ENCODE peak calls at places on chromosomes 3 and 15, in ten cellular contexts. One of them, this sample, is unnamed.

GRCh38 chr3:31157028-31157694 is 262.7 kb upstream of the GADL1 start:
- DNase-seq in AG04450: no peak
- DNase-seq in body of pancreas: no peak
- DNase-seq in pancreas: no peak
- DNase-seq in endodermal cell: no peak
- DNase-seq in SJSA1: no peak
- DNase-seq in ovary: no peak
- DNase-seq in colonic mucosa: no peak
- DNase-seq in hepatocyte: no peak
- DNase-seq in right lobe of liver: no peak
- DNase-seq in this sample: no peak

GRCh38 chr15:77507911-77508310 is 87.2 kb downstream of the HMG20A start:
- DNase-seq in AG04450: no peak
- DNase-seq in body of pancreas: peak
- DNase-seq in pancreas: peak
- DNase-seq in endodermal cell: no peak
- DNase-seq in SJSA1: no peak
- DNase-seq in ovary: peak
- DNase-seq in colonic mucosa: no peak
- DNase-seq in hepatocyte: no peak
- DNase-seq in right lobe of liver: no peak
- DNase-seq in this sample: no peak

GRCh38 chr3:64131755-64132154 is 93.5 kb downstream of the PRICKLE2 start:
- DNase-seq in AG04450: no peak
- DNase-seq in body of pancreas: no peak
- DNase-seq in pancreas: no peak
- DNase-seq in endodermal cell: no peak
- DNase-seq in SJSA1: no peak
- DNase-seq in ovary: no peak
- DNase-seq in colonic mucosa: no peak
- DNase-seq in hepatocyte: peak
- DNase-seq in right lobe of liver: no peak
- DNase-seq in this sample: no peak

GRCh38 chr15:81000144-81000625 is 538 bp upstream of the TLNRD1 start:
- DNase-seq in AG04450: no peak
- DNase-seq in body of pancreas: peak
- DNase-seq in pancreas: no peak
- DNase-seq in endodermal cell: no peak
- DNase-seq in SJSA1: no peak
- DNase-seq in ovary: no peak
- DNase-seq in colonic mucosa: peak
- DNase-seq in hepatocyte: peak
- DNase-seq in right lobe of liver: no peak
- DNase-seq in this sample: no peak

GRCh38 chr15:67035886-67036285 is 29.5 kb upstream of the SMAD3 start:
- DNase-seq in AG04450: no peak
- DNase-seq in body of pancreas: no peak
- DNase-seq in pancreas: no peak
- DNase-seq in endodermal cell: no peak
- DNase-seq in SJSA1: no peak
- DNase-seq in ovary: no peak
- DNase-seq in colonic mucosa: no peak
- DNase-seq in hepatocyte: no peak
- DNase-seq in right lobe of liver: no peak
- DNase-seq in this sample: no peak

GRCh38 chr3:103614719-103615118 is 1179.9 kb downstream of the ZPLD1 start:
- DNase-seq in AG04450: no peak
- DNase-seq in body of pancreas: no peak
- DNase-seq in pancreas: no peak
- DNase-seq in endodermal cell: no peak
- DNase-seq in SJSA1: no peak
- DNase-seq in ovary: no peak
- DNase-seq in colonic mucosa: no peak
- DNase-seq in hepatocyte: no peak
- DNase-seq in right lobe of liver: no peak
- DNase-seq in this sample: no peak

GRCh38 chr3:195065142-195065863 is 205.7 kb downstream of the XXYLT1 start:
- DNase-seq in AG04450: no peak
- DNase-seq in body of pancreas: no peak
- DNase-seq in pancreas: no peak
- DNase-seq in endodermal cell: no peak
- DNase-seq in SJSA1: no peak
- DNase-seq in ovary: no peak
- DNase-seq in colonic mucosa: no peak
- DNase-seq in hepatocyte: no peak
- DNase-seq in right lobe of liver: peak
- DNase-seq in this sample: no peak

GRCh38 chr3:55897573-55898224 is 410.6 kb upstream of the WNT5A start:
- DNase-seq in AG04450: no peak
- DNase-seq in body of pancreas: peak
- DNase-seq in pancreas: peak
- DNase-seq in endodermal cell: peak
- DNase-seq in SJSA1: no peak
- DNase-seq in ovary: no peak
- DNase-seq in colonic mucosa: peak
- DNase-seq in hepatocyte: peak
- DNase-seq in right lobe of liver: no peak
- DNase-seq in this sample: no peak

GRCh38 chr15:62280625-62281024 is 115.5 kb upstream of the C2CD4B start:
- DNase-seq in AG04450: no peak
- DNase-seq in body of pancreas: peak
- DNase-seq in pancreas: no peak
- DNase-seq in endodermal cell: no peak
- DNase-seq in SJSA1: no peak
- DNase-seq in ovary: no peak
- DNase-seq in colonic mucosa: no peak
- DNase-seq in hepatocyte: no peak
- DNase-seq in right lobe of liver: no peak
- DNase-seq in this sample: no peak

GRCh38 chr15:73240864-73241499 is 127.8 kb downstream of the HCN4 start:
- DNase-seq in AG04450: peak
- DNase-seq in body of pancreas: peak
- DNase-seq in pancreas: peak
- DNase-seq in endodermal cell: peak
- DNase-seq in SJSA1: peak
- DNase-seq in ovary: peak
- DNase-seq in colonic mucosa: peak
- DNase-seq in hepatocyte: peak
- DNase-seq in right lobe of liver: peak
- DNase-seq in this sample: peak

GRCh38 chr3:72186485-72186864 is 401.5 kb upstream of the PROK2 start:
- DNase-seq in AG04450: no peak
- DNase-seq in body of pancreas: no peak
- DNase-seq in pancreas: no peak
- DNase-seq in endodermal cell: no peak
- DNase-seq in SJSA1: no peak
- DNase-seq in ovary: no peak
- DNase-seq in colonic mucosa: no peak
- DNase-seq in hepatocyte: no peak
- DNase-seq in right lobe of liver: no peak
- DNase-seq in this sample: no peak

GRCh38 chr3:4306091-4306490 is 2.9 kb downstream of the SETMAR start:
- DNase-seq in AG04450: no peak
- DNase-seq in body of pancreas: no peak
- DNase-seq in pancreas: no peak
- DNase-seq in endodermal cell: no peak
- DNase-seq in SJSA1: no peak
- DNase-seq in ovary: no peak
- DNase-seq in colonic mucosa: no peak
- DNase-seq in hepatocyte: no peak
- DNase-seq in right lobe of liver: no peak
- DNase-seq in this sample: no peak

GRCh38 chr3:116020495-116020894 is 397.2 kb downstream of the GAP43 start:
- DNase-seq in AG04450: no peak
- DNase-seq in body of pancreas: no peak
- DNase-seq in pancreas: no peak
- DNase-seq in endodermal cell: no peak
- DNase-seq in SJSA1: no peak
- DNase-seq in ovary: no peak
- DNase-seq in colonic mucosa: no peak
- DNase-seq in hepatocyte: no peak
- DNase-seq in right lobe of liver: no peak
- DNase-seq in this sample: no peak

GRCh38 chr3:171066216-171066615 is 39.7 kb upstream of the SLC2A2 start:
- DNase-seq in AG04450: no peak
- DNase-seq in body of pancreas: no peak
- DNase-seq in pancreas: no peak
- DNase-seq in endodermal cell: no peak
- DNase-seq in SJSA1: no peak
- DNase-seq in ovary: no peak
- DNase-seq in colonic mucosa: no peak
- DNase-seq in hepatocyte: no peak
- DNase-seq in right lobe of liver: no peak
- DNase-seq in this sample: no peak

GRCh38 chr3:146065573-146066006 is 95.4 kb downstream of the PLOD2 start:
- DNase-seq in AG04450: peak
- DNase-seq in body of pancreas: peak
- DNase-seq in pancreas: peak
- DNase-seq in endodermal cell: no peak
- DNase-seq in SJSA1: no peak
- DNase-seq in ovary: no peak
- DNase-seq in colonic mucosa: peak
- DNase-seq in hepatocyte: peak
- DNase-seq in right lobe of liver: no peak
- DNase-seq in this sample: no peak

GRCh38 chr3:14435175-14436011 is 33.0 kb downstream of the SLC6A6 start:
- DNase-seq in AG04450: no peak
- DNase-seq in body of pancreas: no peak
- DNase-seq in pancreas: no peak
- DNase-seq in endodermal cell: no peak
- DNase-seq in SJSA1: peak
- DNase-seq in ovary: no peak
- DNase-seq in colonic mucosa: no peak
- DNase-seq in hepatocyte: no peak
- DNase-seq in right lobe of liver: no peak
- DNase-seq in this sample: no peak

DNA sequence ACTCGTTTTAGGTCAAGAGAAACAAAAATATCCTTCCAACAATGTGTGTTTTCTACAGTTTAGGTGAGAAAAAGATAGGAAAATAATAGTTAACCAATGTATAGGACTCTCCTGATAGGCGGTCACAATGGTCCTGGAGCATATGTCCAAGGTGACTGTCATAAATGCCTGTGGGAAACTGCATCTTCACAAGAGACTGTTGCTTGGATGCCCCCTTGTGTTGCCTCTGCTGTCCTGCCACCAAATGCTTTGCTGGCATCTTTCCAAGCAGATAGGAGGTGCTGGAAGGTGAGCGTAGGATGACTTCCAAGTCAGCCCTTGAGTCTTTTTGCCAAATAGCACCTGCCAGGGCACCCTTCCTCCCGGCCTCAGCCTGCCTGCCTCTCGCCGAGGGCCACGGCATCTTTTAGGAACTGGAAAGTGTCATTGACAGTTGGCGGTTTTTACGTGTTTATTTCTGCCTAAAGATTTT is 24.1 kb upstream of the SACM1L start:
- DNase-seq in AG04450: no peak
- DNase-seq in body of pancreas: peak
- DNase-seq in pancreas: peak
- DNase-seq in endodermal cell: peak
- DNase-seq in SJSA1: no peak
- DNase-seq in ovary: no peak
- DNase-seq in colonic mucosa: peak
- DNase-seq in hepatocyte: peak
- DNase-seq in right lobe of liver: no peak
- DNase-seq in this sample: peak
- H3K27ac ChIP-seq in AG04450: no peak
- H3K27ac ChIP-seq in body of pancreas: peak
- H3K27ac ChIP-seq in pancreas: no peak
- H3K27ac ChIP-seq in endodermal cell: no peak
- H3K27ac ChIP-seq in SJSA1: no peak
- H3K27ac ChIP-seq in ovary: no peak
- H3K27ac ChIP-seq in colonic mucosa: no peak
- H3K27ac ChIP-seq in hepatocyte: no peak
- H3K27ac ChIP-seq in right lobe of liver: no peak
- H3K27ac ChIP-seq in this sample: peak

DNA sequence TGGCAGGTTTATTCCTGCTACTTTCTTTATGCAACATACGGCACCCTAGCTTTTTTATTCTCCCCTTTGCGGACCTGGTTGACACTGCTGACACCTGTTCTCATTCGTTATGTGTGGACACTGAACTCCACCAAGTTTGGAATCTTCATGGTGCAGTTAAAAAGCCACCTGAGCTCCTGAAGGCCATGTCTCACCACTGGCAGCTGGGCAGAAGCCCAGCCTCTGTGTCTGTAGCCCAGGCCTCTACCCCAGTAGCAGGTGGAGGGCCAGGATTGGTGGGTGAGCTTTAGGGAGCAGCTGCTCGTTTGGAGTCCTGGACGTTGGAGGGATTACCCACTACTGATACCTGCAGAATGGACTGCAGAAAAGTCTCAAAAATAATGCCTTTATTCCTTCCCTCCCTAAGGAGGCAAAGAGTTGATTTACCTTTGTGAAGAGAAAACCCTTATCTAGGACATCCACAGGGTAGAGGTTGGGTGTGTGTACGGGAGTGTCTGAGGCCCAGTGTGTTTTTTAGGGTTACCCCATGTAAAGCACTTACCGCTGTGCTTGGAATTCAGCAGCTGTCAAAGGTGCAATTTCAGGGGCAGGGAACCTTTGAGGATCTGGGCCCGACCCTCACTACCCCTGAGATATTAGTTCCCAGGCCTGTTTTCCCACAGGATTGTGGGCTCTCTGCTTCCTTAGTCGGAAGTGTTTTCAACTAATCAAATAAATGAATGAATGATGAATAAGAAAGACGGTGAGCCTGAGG is 619 bp upstream of the CCNDBP1 start:
- DNase-seq in AG04450: no peak
- DNase-seq in body of pancreas: no peak
- DNase-seq in pancreas: no peak
- DNase-seq in endodermal cell: peak
- DNase-seq in SJSA1: no peak
- DNase-seq in ovary: no peak
- DNase-seq in colonic mucosa: no peak
- DNase-seq in hepatocyte: no peak
- DNase-seq in right lobe of liver: no peak
- DNase-seq in this sample: no peak
- H3K27ac ChIP-seq in AG04450: no peak
- H3K27ac ChIP-seq in body of pancreas: peak
- H3K27ac ChIP-seq in pancreas: peak
- H3K27ac ChIP-seq in endodermal cell: no peak
- H3K27ac ChIP-seq in SJSA1: no peak
- H3K27ac ChIP-seq in ovary: peak
- H3K27ac ChIP-seq in colonic mucosa: peak
- H3K27ac ChIP-seq in hepatocyte: peak
- H3K27ac ChIP-seq in right lobe of liver: no peak
- H3K27ac ChIP-seq in this sample: peak

GRCh38 chr3:197752107-197752506 is 2.4 kb downstream of the FYTTD1 start:
- DNase-seq in AG04450: no peak
- DNase-seq in body of pancreas: no peak
- DNase-seq in pancreas: no peak
- DNase-seq in endodermal cell: no peak
- DNase-seq in SJSA1: no peak
- DNase-seq in ovary: no peak
- DNase-seq in colonic mucosa: no peak
- DNase-seq in hepatocyte: no peak
- DNase-seq in right lobe of liver: no peak
- DNase-seq in this sample: no peak
- H3K27ac ChIP-seq in AG04450: no peak
- H3K27ac ChIP-seq in body of pancreas: no peak
- H3K27ac ChIP-seq in pancreas: no peak
- H3K27ac ChIP-seq in endodermal cell: no peak
- H3K27ac ChIP-seq in SJSA1: no peak
- H3K27ac ChIP-seq in ovary: peak
- H3K27ac ChIP-seq in colonic mucosa: no peak
- H3K27ac ChIP-seq in hepatocyte: peak
- H3K27ac ChIP-seq in right lobe of liver: no peak
- H3K27ac ChIP-seq in this sample: no peak

GRCh38 chr15:89666147-89666857 is 11.0 kb upstream of the KIF7 start:
- DNase-seq in AG04450: no peak
- DNase-seq in body of pancreas: no peak
- DNase-seq in pancreas: no peak
- DNase-seq in endodermal cell: peak
- DNase-seq in SJSA1: no peak
- DNase-seq in ovary: peak
- DNase-seq in colonic mucosa: no peak
- DNase-seq in hepatocyte: no peak
- DNase-seq in right lobe of liver: no peak
- DNase-seq in this sample: no peak
- H3K27ac ChIP-seq in AG04450: no peak
- H3K27ac ChIP-seq in body of pancreas: no peak
- H3K27ac ChIP-seq in pancreas: no peak
- H3K27ac ChIP-seq in endodermal cell: no peak
- H3K27ac ChIP-seq in SJSA1: no peak
- H3K27ac ChIP-seq in ovary: peak
- H3K27ac ChIP-seq in colonic mucosa: peak
- H3K27ac ChIP-seq in hepatocyte: peak
- H3K27ac ChIP-seq in right lobe of liver: peak
- H3K27ac ChIP-seq in this sample: no peak